ENCODE peak calls at places on chromosome 21, in nine cellular contexts. F, A, P, B, D, O, Z, X and N are unnamed samples.

GRCh38 chr21:44614961-44615391 is 3.1 kb downstream of the KRTAP10-8 start:
- DNase-seq in D (no peak), F (no peak), A (no peak), O (no peak), P (no peak), X (no peak), Z (no peak), B (no peak), N (no peak)

GRCh38 chr21:27219068-27219467 is 252.2 kb upstream of the ADAMTS5 start:
- DNase-seq in D (no peak), P (no peak), A (no peak), Z (peak), F (no peak), B (no peak), O (peak), X (no peak), N (peak)

GRCh38 chr21:45126085-45126687 is 51.8 kb downstream of the ADARB1 start:
- DNase-seq in B (no peak), O (no peak), X (no peak), Z (no peak), D (no peak), P (no peak), F (no peak), A (no peak), N (no peak)

GRCh38 chr21:44658913-44659595 is 1.3 kb downstream of the KRTAP12-3 start:
- DNase-seq in B (no peak), O (no peak), D (no peak), X (no peak), A (peak), P (no peak), Z (no peak), F (no peak), N (no peak)

GRCh38 chr21:25952306-25952705 is 217.5 kb downstream of the GABPA start:
- DNase-seq in F (no peak), B (no peak), D (no peak), A (no peak), X (no peak), O (no peak), P (no peak), Z (no peak), N (no peak)

GRCh38 chr21:29658177-29658933 is 281.4 kb downstream of the GRIK1 start:
- DNase-seq in Z (no peak), D (no peak), B (no peak), P (no peak), F (no peak), A (no peak), X (no peak), O (no peak), N (no peak)

GRCh38 chr21:35411434-35411833 is 362.3 kb upstream of the RUNX1 start:
- DNase-seq in O (no peak), P (no peak), B (no peak), Z (no peak), F (no peak), D (no peak), A (no peak), X (no peak), N (no peak)

GRCh38 chr21:46245213-46245915 is 16.8 kb upstream of the LSS start:
- DNase-seq in Z (no peak), X (no peak), D (no peak), O (no peak), B (peak), F (no peak), A (no peak), P (no peak), N (no peak)

GRCh38 chr21:28742527-28742926 is 250.2 kb downstream of the LTN1 start:
- DNase-seq in D (no peak), Z (peak), X (no peak), B (no peak), O (no peak), A (no peak), F (no peak), P (no peak), N (no peak)

DNA sequence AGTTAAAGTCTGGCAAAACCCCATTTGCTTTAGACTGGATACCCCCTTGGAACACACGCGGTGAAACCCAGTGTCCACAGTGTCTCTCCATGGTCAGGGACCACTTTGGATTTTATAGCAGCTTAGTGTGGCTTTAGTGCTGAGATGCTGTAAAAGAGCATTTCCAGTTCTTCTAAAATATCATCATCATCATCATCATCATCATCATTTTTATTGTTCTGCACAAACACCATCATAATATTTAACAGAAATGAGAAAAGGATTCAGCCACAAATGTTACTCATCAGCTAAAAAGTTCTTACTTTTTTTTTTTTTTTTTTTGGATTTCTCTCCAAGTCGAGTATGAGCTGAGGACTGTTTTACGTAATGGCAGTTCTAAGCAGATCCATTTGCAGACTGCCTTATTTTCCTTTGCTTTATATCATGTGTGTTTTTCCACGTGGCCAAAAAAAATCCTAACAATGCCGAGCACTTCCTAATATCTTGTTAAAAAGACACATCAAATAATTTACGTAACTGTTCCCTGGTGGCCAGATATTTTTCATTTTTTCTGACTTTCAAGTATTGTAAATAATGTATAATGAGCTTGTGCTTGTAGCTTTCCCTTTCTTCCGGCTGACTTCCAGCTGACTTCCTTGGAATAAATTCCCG is 62.8 kb downstream of the EVA1C start:
- DNase-seq in Z (peak), B (no peak), O (no peak), F (no peak), A (no peak), X (no peak), P (no peak), D (no peak), N (no peak)
- H3K27ac ChIP-seq in Z (peak), B (no peak), O (peak), F (no peak), A (no peak), X (peak), P (peak), D (no peak), N (no peak)

DNA sequence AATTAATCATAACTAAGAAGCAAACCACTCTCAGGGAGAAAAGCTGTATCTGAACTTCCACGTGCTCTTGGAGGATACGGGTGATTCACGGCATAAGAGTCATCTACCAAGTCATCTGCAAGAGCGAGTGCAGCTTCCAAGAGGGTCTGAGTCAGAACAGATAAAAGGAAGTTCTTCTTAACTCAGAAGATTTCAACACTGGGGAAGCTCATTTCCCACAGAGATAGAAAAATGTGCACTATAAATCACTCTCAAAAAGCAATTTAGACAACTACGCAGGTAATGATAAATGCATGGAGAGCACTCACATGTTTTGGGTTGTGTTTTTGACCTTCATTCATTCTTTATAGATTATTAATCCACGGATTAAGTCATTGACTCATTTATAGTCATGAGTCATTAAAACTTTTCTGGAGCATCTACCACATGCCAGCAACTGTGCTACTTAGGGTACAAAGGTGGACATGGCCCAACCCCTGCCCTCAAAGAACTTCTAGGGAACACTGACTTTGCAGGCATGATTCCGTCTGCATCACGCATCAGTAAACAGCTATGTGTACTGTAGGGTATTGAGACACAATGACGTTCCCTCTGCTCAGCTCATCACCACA is 20.8 kb downstream of the KCNJ15 start:
- DNase-seq in D (no peak), F (no peak), B (peak), O (peak), X (no peak), A (peak), P (peak), Z (peak), N (peak)
- H3K27ac ChIP-seq in D (no peak), F (no peak), B (no peak), O (no peak), X (no peak), A (no peak), P (no peak), Z (peak), N (peak)

GRCh38 chr21:39072468-39072867 is 110.8 kb downstream of the PSMG1 start:
- DNase-seq in Z (no peak), D (no peak), P (no peak), F (no peak), O (no peak), X (peak), B (no peak), A (no peak), N (no peak)
- H3K27ac ChIP-seq in Z (no peak), D (no peak), P (no peak), F (no peak), O (peak), X (peak), B (no peak), A (peak), N (no peak)

GRCh38 chr21:42685036-42685435 is 31.6 kb downstream of the PDE9A start:
- DNase-seq in F (no peak), X (no peak), D (no peak), Z (peak), A (peak), B (no peak), P (no peak), O (no peak), N (no peak)
- H3K27ac ChIP-seq in F (no peak), X (no peak), D (no peak), Z (no peak), A (no peak), B (no peak), P (no peak), O (no peak), N (no peak)

GRCh38 chr21:34198232-34199120 is 125.1 kb downstream of the MRPS6 start:
- DNase-seq in A (no peak), B (no peak), F (peak), P (no peak), D (peak), Z (no peak), X (no peak), O (no peak), N (no peak)

GRCh38 chr21:34196996-34197395 is 123.6 kb downstream of the MRPS6 start:
- DNase-seq in Z (no peak), X (no peak), P (no peak), B (no peak), O (no peak), D (peak), A (no peak), F (no peak), N (no peak)

GRCh38 chr21:34192646-34193285 is 119.4 kb downstream of the MRPS6 start:
- DNase-seq in B (no peak), D (no peak), P (no peak), F (no peak), A (no peak), Z (no peak), X (no peak), O (no peak), N (no peak)

GRCh38 chr21:34197561-34197960 is 124.2 kb downstream of the MRPS6 start:
- DNase-seq in B (no peak), X (no peak), P (no peak), D (peak), F (no peak), O (no peak), A (no peak), Z (no peak), N (no peak)

GRCh38 chr21:34195365-34195764 is 122.0 kb downstream of the MRPS6 start:
- DNase-seq in O (no peak), A (no peak), Z (no peak), B (no peak), F (no peak), X (no peak), D (peak), P (no peak), N (no peak)
- H3K27ac ChIP-seq in O (no peak), A (no peak), Z (no peak), B (no peak), F (no peak), X (no peak), D (no peak), P (no peak), N (no peak)